ENCODE peak calls at places on chromosomes 7 and 10, in six cellular contexts. One of them, this sample, is unnamed.

GRCh38 chr10:109886037-109886787 is 37.1 kb downstream of the XPNPEP1 start:
- DNase-seq in CD4-positive, CD25-positive, alpha-beta regulatory T cell: no peak
- DNase-seq in CD8-positive, alpha-beta memory T cell: no peak
- DNase-seq in astrocyte: peak
- DNase-seq in fibroblast of the conjunctiva: no peak
- DNase-seq in sciatic nerve: peak
- DNase-seq in this sample: no peak

GRCh38 chr7:47721670-47722069 is 139.8 kb upstream of the TNS3 start:
- DNase-seq in fibroblast of the conjunctiva: no peak
- DNase-seq in CD8-positive, alpha-beta memory T cell: no peak
- DNase-seq in sciatic nerve: no peak
- DNase-seq in CD4-positive, CD25-positive, alpha-beta regulatory T cell: no peak
- DNase-seq in astrocyte: no peak
- DNase-seq in this sample: no peak

GRCh38 chr7:135166338-135166989 is 4.0 kb downstream of the CYREN start:
- DNase-seq in CD4-positive, CD25-positive, alpha-beta regulatory T cell: no peak
- DNase-seq in fibroblast of the conjunctiva: no peak
- DNase-seq in CD8-positive, alpha-beta memory T cell: no peak
- DNase-seq in astrocyte: no peak
- DNase-seq in sciatic nerve: no peak
- DNase-seq in this sample: no peak

GRCh38 chr7:18356195-18356645 is 139.3 kb upstream of the HDAC9 start:
- DNase-seq in CD4-positive, CD25-positive, alpha-beta regulatory T cell: peak
- DNase-seq in fibroblast of the conjunctiva: peak
- DNase-seq in astrocyte: peak
- DNase-seq in sciatic nerve: no peak
- DNase-seq in CD8-positive, alpha-beta memory T cell: no peak
- DNase-seq in this sample: no peak

GRCh38 chr10:59177031-59177861 is 803 bp downstream of the PHYHIPL start:
- DNase-seq in astrocyte: peak
- DNase-seq in sciatic nerve: no peak
- DNase-seq in CD8-positive, alpha-beta memory T cell: no peak
- DNase-seq in CD4-positive, CD25-positive, alpha-beta regulatory T cell: no peak
- DNase-seq in fibroblast of the conjunctiva: peak
- DNase-seq in this sample: peak

GRCh38 chr10:72503241-72503640 is 122.6 kb downstream of the MICU1 start:
- DNase-seq in astrocyte: peak
- DNase-seq in CD8-positive, alpha-beta memory T cell: no peak
- DNase-seq in CD4-positive, CD25-positive, alpha-beta regulatory T cell: no peak
- DNase-seq in sciatic nerve: no peak
- DNase-seq in fibroblast of the conjunctiva: peak
- DNase-seq in this sample: peak

GRCh38 chr10:73586583-73586984 is 4.6 kb downstream of the USP54 start:
- DNase-seq in fibroblast of the conjunctiva: peak
- DNase-seq in astrocyte: peak
- DNase-seq in CD8-positive, alpha-beta memory T cell: no peak
- DNase-seq in sciatic nerve: no peak
- DNase-seq in CD4-positive, CD25-positive, alpha-beta regulatory T cell: no peak
- DNase-seq in this sample: peak

GRCh38 chr10:125629758-125630376 is 53.1 kb downstream of the TEX36 start:
- DNase-seq in astrocyte: peak
- DNase-seq in CD4-positive, CD25-positive, alpha-beta regulatory T cell: no peak
- DNase-seq in fibroblast of the conjunctiva: peak
- DNase-seq in CD8-positive, alpha-beta memory T cell: no peak
- DNase-seq in sciatic nerve: no peak
- DNase-seq in this sample: peak

GRCh38 chr7:92061154-92061553 is 73.1 kb downstream of the CYP51A1 start:
- DNase-seq in fibroblast of the conjunctiva: no peak
- DNase-seq in sciatic nerve: no peak
- DNase-seq in CD8-positive, alpha-beta memory T cell: no peak
- DNase-seq in CD4-positive, CD25-positive, alpha-beta regulatory T cell: no peak
- DNase-seq in astrocyte: peak
- DNase-seq in this sample: no peak

GRCh38 chr10:73967022-73967429 is 30.9 kb upstream of the VCL start:
- DNase-seq in CD4-positive, CD25-positive, alpha-beta regulatory T cell: no peak
- DNase-seq in sciatic nerve: no peak
- DNase-seq in astrocyte: no peak
- DNase-seq in CD8-positive, alpha-beta memory T cell: no peak
- DNase-seq in fibroblast of the conjunctiva: no peak
- DNase-seq in this sample: no peak

GRCh38 chr7:30172451-30172850 is 37.7 kb downstream of the MTURN start:
- DNase-seq in astrocyte: no peak
- DNase-seq in CD4-positive, CD25-positive, alpha-beta regulatory T cell: no peak
- DNase-seq in fibroblast of the conjunctiva: no peak
- DNase-seq in sciatic nerve: no peak
- DNase-seq in CD8-positive, alpha-beta memory T cell: no peak
- DNase-seq in this sample: no peak

GRCh38 chr7:103009466-103010219 is 65.0 kb downstream of the FBXL13 start:
- DNase-seq in fibroblast of the conjunctiva: no peak
- DNase-seq in CD8-positive, alpha-beta memory T cell: no peak
- DNase-seq in astrocyte: no peak
- DNase-seq in sciatic nerve: no peak
- DNase-seq in CD4-positive, CD25-positive, alpha-beta regulatory T cell: no peak
- DNase-seq in this sample: no peak

GRCh38 chr7:127189885-127190284 is 62.9 kb downstream of the GRM8 start:
- DNase-seq in astrocyte: no peak
- DNase-seq in sciatic nerve: no peak
- DNase-seq in CD4-positive, CD25-positive, alpha-beta regulatory T cell: no peak
- DNase-seq in CD8-positive, alpha-beta memory T cell: no peak
- DNase-seq in fibroblast of the conjunctiva: no peak
- DNase-seq in this sample: no peak

GRCh38 chr10:31657471-31657844 is 271.2 kb downstream of the ARHGAP12 start:
- DNase-seq in CD8-positive, alpha-beta memory T cell: no peak
- DNase-seq in sciatic nerve: no peak
- DNase-seq in astrocyte: no peak
- DNase-seq in CD4-positive, CD25-positive, alpha-beta regulatory T cell: no peak
- DNase-seq in fibroblast of the conjunctiva: no peak
- DNase-seq in this sample: no peak

GRCh38 chr7:44967571-44968446 is 11.0 kb downstream of the MYO1G start:
- DNase-seq in astrocyte: no peak
- DNase-seq in sciatic nerve: peak
- DNase-seq in CD4-positive, CD25-positive, alpha-beta regulatory T cell: no peak
- DNase-seq in CD8-positive, alpha-beta memory T cell: no peak
- DNase-seq in fibroblast of the conjunctiva: no peak
- DNase-seq in this sample: no peak

GRCh38 chr7:34991938-34992840 is 45.1 kb downstream of the DPY19L1 start:
- DNase-seq in astrocyte: peak
- DNase-seq in sciatic nerve: no peak
- DNase-seq in CD8-positive, alpha-beta memory T cell: peak
- DNase-seq in CD4-positive, CD25-positive, alpha-beta regulatory T cell: peak
- DNase-seq in fibroblast of the conjunctiva: no peak
- DNase-seq in this sample: peak

GRCh38 chr10:56318816-56319215 is 42.2 kb downstream of the ZWINT start:
- DNase-seq in CD4-positive, CD25-positive, alpha-beta regulatory T cell: no peak
- DNase-seq in CD8-positive, alpha-beta memory T cell: no peak
- DNase-seq in astrocyte: no peak
- DNase-seq in sciatic nerve: no peak
- DNase-seq in fibroblast of the conjunctiva: no peak
- DNase-seq in this sample: no peak

GRCh38 chr10:17616403-17617030 is 657 bp downstream of the HACD1 start:
- DNase-seq in CD4-positive, CD25-positive, alpha-beta regulatory T cell: peak
- DNase-seq in fibroblast of the conjunctiva: no peak
- DNase-seq in sciatic nerve: peak
- DNase-seq in astrocyte: peak
- DNase-seq in CD8-positive, alpha-beta memory T cell: no peak
- DNase-seq in this sample: peak

GRCh38 chr7:4245135-4245865 is 436.8 kb upstream of the FOXK1 start:
- DNase-seq in fibroblast of the conjunctiva: no peak
- DNase-seq in CD4-positive, CD25-positive, alpha-beta regulatory T cell: no peak
- DNase-seq in astrocyte: no peak
- DNase-seq in sciatic nerve: no peak
- DNase-seq in CD8-positive, alpha-beta memory T cell: no peak
- DNase-seq in this sample: no peak

GRCh38 chr10:125283191-125283590 is 122.8 kb upstream of the CTBP2 start:
- DNase-seq in CD4-positive, CD25-positive, alpha-beta regulatory T cell: no peak
- DNase-seq in CD8-positive, alpha-beta memory T cell: no peak
- DNase-seq in fibroblast of the conjunctiva: no peak
- DNase-seq in sciatic nerve: no peak
- DNase-seq in astrocyte: no peak
- DNase-seq in this sample: no peak

GRCh38 chr10:88152720-88153119 is 289.3 kb downstream of the PTEN start:
- DNase-seq in sciatic nerve: no peak
- DNase-seq in astrocyte: peak
- DNase-seq in CD4-positive, CD25-positive, alpha-beta regulatory T cell: no peak
- DNase-seq in CD8-positive, alpha-beta memory T cell: no peak
- DNase-seq in fibroblast of the conjunctiva: peak
- DNase-seq in this sample: peak

GRCh38 chr7:156105337-156106106 is 293.3 kb upstream of the SHH start:
- DNase-seq in CD8-positive, alpha-beta memory T cell: no peak
- DNase-seq in CD4-positive, CD25-positive, alpha-beta regulatory T cell: no peak
- DNase-seq in astrocyte: no peak
- DNase-seq in fibroblast of the conjunctiva: no peak
- DNase-seq in sciatic nerve: no peak
- DNase-seq in this sample: no peak

GRCh38 chr7:5477723-5478531 is 54.3 kb upstream of the TNRC18 start:
- DNase-seq in CD4-positive, CD25-positive, alpha-beta regulatory T cell: no peak
- DNase-seq in fibroblast of the conjunctiva: no peak
- DNase-seq in CD8-positive, alpha-beta memory T cell: no peak
- DNase-seq in sciatic nerve: no peak
- DNase-seq in astrocyte: no peak
- DNase-seq in this sample: no peak

GRCh38 chr7:111561659-111561908 is 708 bp downstream of the IMMP2L start:
- DNase-seq in fibroblast of the conjunctiva: no peak
- DNase-seq in CD4-positive, CD25-positive, alpha-beta regulatory T cell: peak
- DNase-seq in CD8-positive, alpha-beta memory T cell: no peak
- DNase-seq in sciatic nerve: no peak
- DNase-seq in astrocyte: no peak
- DNase-seq in this sample: peak

GRCh38 chr10:7027913-7028808 is 382.7 kb downstream of the SFMBT2 start:
- DNase-seq in sciatic nerve: no peak
- DNase-seq in CD4-positive, CD25-positive, alpha-beta regulatory T cell: no peak
- DNase-seq in astrocyte: peak
- DNase-seq in fibroblast of the conjunctiva: peak
- DNase-seq in CD8-positive, alpha-beta memory T cell: no peak
- DNase-seq in this sample: peak

GRCh38 chr10:46514899-46515298 is 41.6 kb downstream of the GPRIN2 start:
- DNase-seq in CD8-positive, alpha-beta memory T cell: no peak
- DNase-seq in sciatic nerve: peak
- DNase-seq in CD4-positive, CD25-positive, alpha-beta regulatory T cell: no peak
- DNase-seq in fibroblast of the conjunctiva: no peak
- DNase-seq in astrocyte: no peak
- DNase-seq in this sample: no peak

GRCh38 chr7:101554584-101555268 is 74.4 kb downstream of the MYL10 start:
- DNase-seq in astrocyte: no peak
- DNase-seq in CD4-positive, CD25-positive, alpha-beta regulatory T cell: no peak
- DNase-seq in fibroblast of the conjunctiva: no peak
- DNase-seq in CD8-positive, alpha-beta memory T cell: no peak
- DNase-seq in sciatic nerve: no peak
- DNase-seq in this sample: no peak

GRCh38 chr7:604884-605531 is 85.4 kb upstream of the PDGFA start:
- DNase-seq in astrocyte: no peak
- DNase-seq in CD8-positive, alpha-beta memory T cell: peak
- DNase-seq in CD4-positive, CD25-positive, alpha-beta regulatory T cell: no peak
- DNase-seq in sciatic nerve: peak
- DNase-seq in fibroblast of the conjunctiva: no peak
- DNase-seq in this sample: peak

GRCh38 chr7:101094791-101095375 is 9.6 kb downstream of the TRIM56 start:
- DNase-seq in astrocyte: no peak
- DNase-seq in fibroblast of the conjunctiva: peak
- DNase-seq in CD8-positive, alpha-beta memory T cell: no peak
- DNase-seq in CD4-positive, CD25-positive, alpha-beta regulatory T cell: no peak
- DNase-seq in sciatic nerve: no peak
- DNase-seq in this sample: peak

GRCh38 chr7:33334349-33334748 is 205.0 kb downstream of the BBS9 start:
- DNase-seq in CD8-positive, alpha-beta memory T cell: no peak
- DNase-seq in fibroblast of the conjunctiva: peak
- DNase-seq in sciatic nerve: no peak
- DNase-seq in CD4-positive, CD25-positive, alpha-beta regulatory T cell: no peak
- DNase-seq in astrocyte: peak
- DNase-seq in this sample: peak

GRCh38 chr10:74917481-74918077 is 91.2 kb downstream of the KAT6B start:
- DNase-seq in sciatic nerve: no peak
- DNase-seq in fibroblast of the conjunctiva: peak
- DNase-seq in CD4-positive, CD25-positive, alpha-beta regulatory T cell: no peak
- DNase-seq in astrocyte: peak
- DNase-seq in CD8-positive, alpha-beta memory T cell: no peak
- DNase-seq in this sample: peak

GRCh38 chr10:86387221-86387794 is 20.7 kb upstream of the GRID1 start:
- DNase-seq in fibroblast of the conjunctiva: no peak
- DNase-seq in astrocyte: no peak
- DNase-seq in CD4-positive, CD25-positive, alpha-beta regulatory T cell: no peak
- DNase-seq in sciatic nerve: no peak
- DNase-seq in CD8-positive, alpha-beta memory T cell: no peak
- DNase-seq in this sample: no peak

GRCh38 chr10:126407831-126408230 is 19.6 kb upstream of the ADAM12 start:
- DNase-seq in astrocyte: peak
- DNase-seq in CD8-positive, alpha-beta memory T cell: no peak
- DNase-seq in fibroblast of the conjunctiva: no peak
- DNase-seq in CD4-positive, CD25-positive, alpha-beta regulatory T cell: no peak
- DNase-seq in sciatic nerve: no peak
- DNase-seq in this sample: no peak

GRCh38 chr7:68031180-68031943 is 1034.7 kb downstream of the TYW1 start:
- DNase-seq in CD8-positive, alpha-beta memory T cell: no peak
- DNase-seq in fibroblast of the conjunctiva: no peak
- DNase-seq in sciatic nerve: no peak
- DNase-seq in astrocyte: no peak
- DNase-seq in CD4-positive, CD25-positive, alpha-beta regulatory T cell: no peak
- DNase-seq in this sample: no peak

GRCh38 chr7:23696916-23697441 is 13.0 kb upstream of the STK31 start:
- DNase-seq in fibroblast of the conjunctiva: peak
- DNase-seq in CD4-positive, CD25-positive, alpha-beta regulatory T cell: peak
- DNase-seq in sciatic nerve: no peak
- DNase-seq in CD8-positive, alpha-beta memory T cell: peak
- DNase-seq in astrocyte: peak
- DNase-seq in this sample: peak

GRCh38 chr7:49112222-49112621 is 187.9 kb downstream of the CDC14C start:
- DNase-seq in fibroblast of the conjunctiva: no peak
- DNase-seq in astrocyte: no peak
- DNase-seq in sciatic nerve: no peak
- DNase-seq in CD4-positive, CD25-positive, alpha-beta regulatory T cell: no peak
- DNase-seq in CD8-positive, alpha-beta memory T cell: no peak
- DNase-seq in this sample: no peak

GRCh38 chr10:121167534-121168243 is 316.5 kb downstream of the WDR11 start:
- DNase-seq in fibroblast of the conjunctiva: no peak
- DNase-seq in astrocyte: peak
- DNase-seq in CD8-positive, alpha-beta memory T cell: no peak
- DNase-seq in CD4-positive, CD25-positive, alpha-beta regulatory T cell: no peak
- DNase-seq in sciatic nerve: no peak
- DNase-seq in this sample: no peak

GRCh38 chr7:82388138-82388537 is 55.4 kb downstream of the CACNA2D1 start:
- DNase-seq in fibroblast of the conjunctiva: no peak
- DNase-seq in CD8-positive, alpha-beta memory T cell: no peak
- DNase-seq in astrocyte: no peak
- DNase-seq in sciatic nerve: no peak
- DNase-seq in CD4-positive, CD25-positive, alpha-beta regulatory T cell: no peak
- DNase-seq in this sample: no peak

GRCh38 chr7:27739301-27739913 is 555 bp upstream of the TAX1BP1 start:
- DNase-seq in sciatic nerve: no peak
- DNase-seq in astrocyte: peak
- DNase-seq in fibroblast of the conjunctiva: no peak
- DNase-seq in CD8-positive, alpha-beta memory T cell: no peak
- DNase-seq in CD4-positive, CD25-positive, alpha-beta regulatory T cell: peak
- DNase-seq in this sample: no peak